ENCODE peak calls at places on chromosome 9, in nine cellular contexts. A is heart left ventricle; L is CD4-positive, CD25-positive, alpha-beta regulatory T cell; K is small intestine; Z is left lung; U is GM23338; M is HCT116; C is effector memory CD4-positive, alpha-beta T cell; H is Caco-2. S is an unnamed sample. For H3K36me3 and H3K4me1, the result is how much of the 10 kb centered on the place peaks cover.

GRCh38 chr9:37676411-37676830 is 25.7 kb downstream of the FRMPD1 start:
- DNase-seq in U (no peak), M (no peak), H (no peak), C (no peak), Z (no peak), L (no peak), A (peak), K (peak), S (no peak)

GRCh38 chr9:95010431-95010838 is 283.9 kb downstream of the AOPEP start:
- DNase-seq in H (no peak), U (no peak), K (no peak), M (no peak), Z (no peak), A (no peak), L (no peak), C (no peak), S (no peak)

GRCh38 chr9:92564479-92564878 is 28.7 kb upstream of the ECM2 start:
- DNase-seq in H (no peak), Z (no peak), M (no peak), U (no peak), C (no peak), K (no peak), L (no peak), A (no peak), S (no peak)

GRCh38 chr9:76018244-76018643 is 127.8 kb downstream of the PCSK5 start:
- DNase-seq in U (peak), L (no peak), C (no peak), H (no peak), A (no peak), M (no peak), K (peak), Z (peak), S (no peak)

GRCh38 chr9:112061152-112061740 is 113.9 kb downstream of the SUSD1 start:
- DNase-seq in C (no peak), Z (no peak), K (peak), H (no peak), L (peak), U (no peak), M (peak), A (peak), S (no peak)

GRCh38 chr9:126366366-126367011 is 39.9 kb downstream of the MVB12B start:
- DNase-seq in U (no peak), Z (no peak), L (no peak), H (no peak), M (no peak), C (no peak), K (no peak), A (no peak), S (no peak)

GRCh38 chr9:134358026-134358967 is 32.0 kb downstream of the RXRA start:
- DNase-seq in K (peak), L (no peak), A (peak), C (no peak), H (no peak), Z (no peak), M (no peak), U (no peak), S (no peak)

GRCh38 chr9:13614060-13614459 is 334.6 kb upstream of the MPDZ start:
- DNase-seq in C (no peak), K (no peak), A (no peak), Z (no peak), H (no peak), M (no peak), U (no peak), L (no peak), S (no peak)

GRCh38 chr9:6197330-6197729 is 18.3 kb upstream of the IL33 start:
- DNase-seq in U (peak), C (no peak), M (peak), K (peak), H (peak), Z (no peak), L (no peak), A (no peak), S (peak)

GRCh38 chr9:133889498-133890301 is 102.4 kb downstream of the VAV2 start:
- DNase-seq in K (no peak), H (no peak), A (no peak), C (no peak), U (no peak), M (no peak), Z (no peak), L (no peak), S (no peak)

GRCh38 chr9:77156646-77157371 is 20.5 kb upstream of the VPS13A start:
- DNase-seq in C (no peak), L (no peak), A (no peak), H (no peak), U (no peak), K (peak), Z (no peak), M (no peak), S (no peak)

GRCh38 chr9:133155156-133155555 is 8.6 kb downstream of the GBGT1 start:
- DNase-seq in M (no peak), U (no peak), H (no peak), Z (peak), A (no peak), L (no peak), C (no peak), K (no peak), S (no peak)

GRCh38 chr9:93900436-93900819 is 54.7 kb downstream of the BARX1 start:
- DNase-seq in A (peak), Z (no peak), U (no peak), L (no peak), H (no peak), M (no peak), C (no peak), K (no peak), S (peak)

GRCh38 chr9:132319421-132320110 is 35.2 kb downstream of the SETX start:
- DNase-seq in A (no peak), M (no peak), K (no peak), U (peak), H (peak), Z (no peak), L (no peak), C (no peak), S (peak)

GRCh38 chr9:83239787-83240186 is 176.8 kb upstream of the RASEF start:
- DNase-seq in Z (no peak), K (no peak), U (no peak), M (no peak), L (no peak), A (no peak), C (no peak), H (no peak), S (peak)

GRCh38 chr9:93177676-93178075 is 6.3 kb upstream of the WNK2 start:
- DNase-seq in H (no peak), Z (no peak), A (no peak), L (no peak), K (no peak), U (no peak), M (no peak), C (no peak), S (no peak)

GRCh38 chr9:76687861-76688374 is 76.3 kb upstream of the PCA3 start:
- DNase-seq in Z (no peak), U (no peak), L (no peak), K (peak), A (no peak), H (no peak), M (peak), C (no peak), S (no peak)

GRCh38 chr9:75229605-75230332 is 141.5 kb downstream of the OSTF1 start:
- DNase-seq in M (peak), K (peak), L (no peak), H (no peak), U (peak), A (no peak), Z (no peak), C (no peak), S (no peak)

GRCh38 chr9:121019282-121019681 is 30.8 kb downstream of the C5 start:
- DNase-seq in L (no peak), C (no peak), H (no peak), M (no peak), K (no peak), A (no peak), U (no peak), Z (no peak), S (no peak)

GRCh38 chr9:93028448-93029006 is 30.0 kb upstream of the SUSD3 start:
- DNase-seq in L (peak), K (peak), M (no peak), U (peak), A (no peak), Z (no peak), C (peak), H (no peak), S (no peak)

GRCh38 chr9:34809504-34810186 is 99.7 kb upstream of the CCL21 start:
- DNase-seq in A (peak), H (no peak), Z (no peak), U (peak), C (no peak), M (no peak), L (no peak), K (no peak), S (no peak)

GRCh38 chr9:98430535-98430934 is 175.1 kb upstream of the TBC1D2 start:
- DNase-seq in K (no peak), C (no peak), L (no peak), A (peak), M (no peak), Z (no peak), H (no peak), U (no peak), S (no peak)

GRCh38 chr9:116378873-116379272 is 225.3 kb downstream of the PAPPA start:
- DNase-seq in A (no peak), C (no peak), K (no peak), H (no peak), Z (no peak), M (no peak), L (no peak), U (no peak), S (no peak)

GRCh38 chr9:121976751-121977150 is 116.4 kb downstream of the TTLL11 start:
- DNase-seq in C (no peak), A (no peak), H (no peak), U (no peak), Z (no peak), L (no peak), M (no peak), K (no peak), S (no peak)

GRCh38 chr9:83322438-83322837 is 215.8 kb downstream of the FRMD3 start:
- DNase-seq in U (no peak), C (no peak), Z (no peak), M (no peak), K (no peak), L (no peak), H (no peak), A (no peak), S (no peak)

GRCh38 chr9:123401879-123402513 is 46.0 kb downstream of the CRB2 start:
- DNase-seq in K (peak), L (peak), U (peak), Z (peak), H (peak), A (no peak), C (no peak), M (peak), S (peak)

GRCh38 chr9:21906878-21907277 is 87.3 kb downstream of the CDKN2A start:
- DNase-seq in L (no peak), U (no peak), H (no peak), Z (no peak), K (no peak), C (no peak), M (no peak), A (no peak), S (no peak)

GRCh38 chr9:125631391-125632085 is 75.5 kb downstream of the MAPKAP1 start:
- DNase-seq in L (peak), Z (no peak), A (no peak), K (peak), C (no peak), H (peak), U (peak), M (no peak), S (peak)

GRCh38 chr9:124815601-124816000 is 37.7 kb upstream of the WDR38 start:
- DNase-seq in A (no peak), H (no peak), K (no peak), C (no peak), M (no peak), Z (no peak), L (no peak), U (no peak), S (no peak)

GRCh38 chr9:131393622-131394463 is at the start of gene PRRC2B:
- DNase-seq in H (peak), U (peak), Z (peak), A (peak), M (peak), L (peak), K (peak), C (peak), S (peak)

GRCh38 chr9:35627575-35627974 is 9.4 kb upstream of the CD72 start:
- DNase-seq in Z (no peak), M (no peak), C (no peak), H (no peak), L (no peak), U (no peak), K (no peak), A (no peak), S (no peak)

GRCh38 chr9:105693435-105694275 is 686 bp upstream of the TMEM38B start:
- DNase-seq in L (no peak), C (no peak), M (no peak), K (peak), H (peak), Z (no peak), U (peak), A (no peak), S (no peak)

GRCh38 chr9:70412678-70413426 is 1.6 kb downstream of the KLF9 start:
- DNase-seq in L (peak), H (peak), K (peak), C (no peak), Z (peak), M (no peak), U (peak), A (peak), S (peak)

GRCh38 chr9:112699230-112699629 is 18.7 kb downstream of the INIP start:
- DNase-seq in Z (no peak), L (peak), H (no peak), K (no peak), C (no peak), A (no peak), U (no peak), M (no peak), S (no peak)

GRCh38 chr9:98479449-98479848 is 224.0 kb upstream of the TBC1D2 start:
- DNase-seq in L (no peak), C (no peak), H (no peak), K (no peak), A (no peak), M (no peak), U (no peak), Z (no peak), S (no peak)

GRCh38 chr9:129482521-129483466 is 138.1 kb downstream of the C9orf50 start:
- DNase-seq in L (no peak), Z (peak), K (peak), M (no peak), A (peak), C (no peak), H (peak), U (peak), S (peak)

GRCh38 chr9:129485140-129485758 is 135.7 kb downstream of the C9orf50 start:
- DNase-seq in U (no peak), L (no peak), A (no peak), H (no peak), C (no peak), Z (no peak), M (no peak), K (no peak), S (no peak)

GRCh38 chr9:129483467-129484324 is 137.2 kb downstream of the C9orf50 start:
- DNase-seq in U (peak), H (peak), C (peak), K (peak), Z (peak), M (peak), L (no peak), A (peak), S (peak)

GRCh38 chr9:129486496-129487306 is 134.2 kb downstream of the C9orf50 start:
- DNase-seq in C (no peak), K (no peak), A (peak), U (no peak), M (no peak), Z (no peak), L (no peak), H (no peak), S (no peak)

GRCh38 chr9:129484325-129485000 is 136.4 kb downstream of the C9orf50 start:
- DNase-seq in U (no peak), C (no peak), H (no peak), Z (no peak), M (no peak), L (no peak), K (no peak), A (no peak), S (no peak)
- H3K4me3 ChIP-seq in U (no peak), C (no peak), H (no peak), Z (no peak), M (peak), L (no peak), K (no peak), A (peak), S (no peak)

GRCh38 chr9:32545884-32546283 is 6.2 kb upstream of the SMIM27 start:
- DNase-seq in U (no peak), A (no peak), H (no peak), L (no peak), C (no peak), Z (no peak), M (no peak), K (no peak), S (no peak)

DNA sequence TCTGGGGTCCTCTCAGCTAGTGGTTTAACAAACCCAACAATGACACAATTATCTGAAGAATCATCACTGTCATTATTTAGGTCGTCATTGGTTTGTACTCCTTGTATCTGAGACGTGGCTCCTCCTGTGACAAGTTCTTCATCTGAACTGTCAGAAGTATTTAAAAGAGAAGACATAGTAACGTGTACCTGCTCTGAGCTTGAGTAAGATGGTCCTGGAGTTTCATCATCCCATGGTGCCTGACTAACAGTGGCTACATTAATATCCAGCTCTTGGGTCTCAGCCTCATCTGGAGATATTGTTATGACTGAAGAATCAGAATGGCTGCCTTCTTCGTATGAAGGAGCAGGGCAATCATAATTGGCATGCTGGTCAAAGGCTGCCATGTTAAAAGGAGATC is 9.1 kb upstream of the SMIM27 start:
- DNase-seq in M (no peak), H (no peak), K (no peak), U (no peak), A (no peak), Z (no peak), L (no peak), C (no peak), S (no peak)
- H3K36me3 ChIP-seq in M (under half), H (under half), K (under half), U (under half), A (under half), Z (under half), L (under half), C (under half), S (under half)

GRCh38 chr9:85156652-85157051 is 487.1 kb downstream of the NTRK2 start:
- DNase-seq in Z (no peak), C (no peak), A (no peak), L (no peak), M (no peak), K (no peak), H (no peak), U (peak), S (no peak)

GRCh38 chr9:85155380-85155779 is 485.9 kb downstream of the NTRK2 start:
- DNase-seq in K (no peak), L (no peak), A (no peak), C (no peak), H (no peak), U (no peak), Z (no peak), M (no peak), S (no peak)

GRCh38 chr9:85147046-85147640 is 477.6 kb downstream of the NTRK2 start:
- DNase-seq in A (no peak), U (no peak), Z (no peak), M (no peak), L (no peak), C (no peak), H (no peak), K (no peak), S (no peak)

DNA sequence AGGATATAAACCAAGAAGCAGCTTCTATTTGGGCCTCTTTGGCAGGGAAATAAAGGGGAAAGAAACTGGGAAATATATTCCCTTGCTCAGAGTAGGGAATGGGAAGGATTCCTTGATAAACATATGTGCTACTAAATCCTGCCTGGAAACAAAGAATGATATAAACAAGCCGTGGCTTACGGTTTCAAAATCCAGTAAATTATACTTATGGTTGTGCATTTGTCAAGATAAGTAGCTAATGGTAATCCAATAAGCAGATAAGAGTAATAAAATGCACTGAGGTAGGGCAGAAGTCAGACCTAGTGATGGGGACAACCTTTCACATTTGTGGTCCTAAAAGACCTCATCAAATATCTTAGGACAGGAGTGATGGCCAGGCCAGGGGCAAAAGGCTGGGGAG is 481.7 kb downstream of the NTRK2 start:
- DNase-seq in Z (no peak), A (no peak), K (no peak), U (no peak), L (no peak), M (no peak), H (no peak), C (no peak), S (no peak)
- H3K4me1 ChIP-seq in Z (under half), A (under half), K (under half), U (under half), L (under half), M (under half), H (under half), C (under half), S (under half)

DNA sequence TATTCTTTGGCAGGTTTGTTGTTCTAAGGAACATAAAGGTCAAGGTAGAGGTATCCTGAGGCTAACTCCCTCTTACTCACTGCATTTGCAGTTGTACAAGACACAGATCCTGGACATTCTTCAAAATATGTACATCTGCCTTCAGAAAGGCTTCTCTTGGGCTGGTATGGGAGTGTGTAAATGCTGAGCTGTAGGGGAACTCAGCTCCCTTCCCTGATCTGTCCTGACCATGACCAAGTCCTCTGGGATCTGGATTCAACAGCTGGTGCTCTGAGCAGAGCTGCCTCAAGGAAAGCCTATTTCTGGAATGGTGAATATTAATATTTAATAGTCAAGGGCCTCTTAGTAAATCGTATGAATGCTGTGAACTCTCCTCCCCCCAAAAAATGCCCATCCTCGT is 117.4 kb downstream of the PRKACG start:
- DNase-seq in Z (no peak), C (no peak), M (no peak), U (no peak), A (no peak), K (no peak), H (no peak), L (no peak), S (no peak)
- H3K4me3 ChIP-seq in Z (no peak), C (no peak), M (no peak), U (no peak), A (no peak), K (no peak), H (no peak), L (peak), S (no peak)

DNA sequence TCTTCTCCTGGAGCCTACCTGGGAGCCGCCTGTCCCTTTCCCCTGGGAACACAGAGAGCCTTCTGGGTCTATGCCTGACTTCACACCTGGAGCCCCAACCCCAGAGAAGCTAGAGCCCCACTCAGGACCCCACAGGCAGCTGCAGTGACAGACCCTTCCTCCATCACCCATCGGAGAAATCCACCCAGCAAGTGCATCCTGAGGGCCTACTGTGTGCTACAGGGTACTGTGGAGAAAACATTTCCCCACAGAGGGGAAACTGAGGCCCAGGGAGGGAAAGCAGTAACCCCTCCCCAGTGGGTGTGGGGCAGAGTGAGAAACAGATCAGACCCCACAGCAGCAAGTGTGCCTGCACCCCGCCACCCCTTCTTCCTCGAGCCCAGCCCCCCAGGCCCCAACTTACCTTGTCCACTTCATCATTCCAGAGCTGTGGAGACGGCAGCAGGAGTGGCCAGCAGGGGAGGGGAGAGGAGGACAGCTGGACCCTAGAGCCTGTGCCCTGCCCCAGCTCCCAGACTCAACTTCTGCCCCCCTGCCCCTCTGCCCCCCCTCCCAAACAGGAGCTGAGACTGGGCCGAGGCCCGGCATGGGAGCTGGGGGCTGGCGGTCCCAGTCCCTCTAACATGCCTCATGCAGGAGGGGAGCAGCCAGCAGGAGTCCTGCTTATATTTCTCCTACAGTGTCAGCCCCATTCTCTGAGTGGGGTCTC is 17.7 kb downstream of the SH3GLB2 start:
- DNase-seq in K (no peak), H (no peak), L (no peak), A (no peak), U (no peak), C (no peak), M (no peak), Z (peak), S (no peak)
- H3K36me3 ChIP-seq in K (under half), H (under half), L (half or more), A (half or more), U (under half), C (half or more), M (under half), Z (half or more), S (under half)

S was measured in HAP-1.